ENCODE peak calls at places on chromosomes 12 and 14, in ten cellular contexts. One of them, this sample, is unnamed.

GRCh38 chr14:91229743-91230200 is 14.7 kb downstream of the GPR68 start:
- DNase-seq in tibial artery: no peak
- DNase-seq in neural crest cell: no peak
- DNase-seq in MG63: no peak
- DNase-seq in HTR-8/SVneo: no peak
- DNase-seq in stromal cell of bone marrow: no peak
- DNase-seq in heart left ventricle: no peak
- DNase-seq in right cardiac atrium: no peak
- DNase-seq in GM23248: peak
- DNase-seq in left ventricle myocardium superior: no peak
- DNase-seq in this sample: no peak

GRCh38 chr12:53193953-53194716 is 12.9 kb downstream of the ITGB7 start:
- DNase-seq in left ventricle myocardium superior: no peak
- DNase-seq in stromal cell of bone marrow: no peak
- DNase-seq in right cardiac atrium: no peak
- DNase-seq in MG63: no peak
- DNase-seq in HTR-8/SVneo: no peak
- DNase-seq in tibial artery: no peak
- DNase-seq in GM23248: no peak
- DNase-seq in heart left ventricle: no peak
- DNase-seq in neural crest cell: no peak
- DNase-seq in this sample: no peak

GRCh38 chr12:94667031-94667540 is 16.7 kb upstream of the TMCC3 start:
- DNase-seq in MG63: no peak
- DNase-seq in tibial artery: no peak
- DNase-seq in neural crest cell: no peak
- DNase-seq in GM23248: no peak
- DNase-seq in left ventricle myocardium superior: no peak
- DNase-seq in right cardiac atrium: no peak
- DNase-seq in HTR-8/SVneo: no peak
- DNase-seq in stromal cell of bone marrow: no peak
- DNase-seq in heart left ventricle: no peak
- DNase-seq in this sample: no peak

GRCh38 chr14:22434030-22434429 is 155.0 kb downstream of the DAD1 start:
- DNase-seq in neural crest cell: no peak
- DNase-seq in tibial artery: no peak
- DNase-seq in right cardiac atrium: no peak
- DNase-seq in GM23248: no peak
- DNase-seq in stromal cell of bone marrow: no peak
- DNase-seq in left ventricle myocardium superior: no peak
- DNase-seq in heart left ventricle: no peak
- DNase-seq in MG63: no peak
- DNase-seq in HTR-8/SVneo: no peak
- DNase-seq in this sample: no peak

GRCh38 chr12:102470964-102471363 is 9.4 kb downstream of the IGF1 start:
- DNase-seq in right cardiac atrium: no peak
- DNase-seq in neural crest cell: no peak
- DNase-seq in stromal cell of bone marrow: no peak
- DNase-seq in left ventricle myocardium superior: no peak
- DNase-seq in HTR-8/SVneo: no peak
- DNase-seq in GM23248: no peak
- DNase-seq in tibial artery: no peak
- DNase-seq in heart left ventricle: no peak
- DNase-seq in MG63: no peak
- DNase-seq in this sample: no peak

GRCh38 chr12:27822076-27822712 is 42.2 kb upstream of the MANSC4 start:
- DNase-seq in heart left ventricle: no peak
- DNase-seq in neural crest cell: no peak
- DNase-seq in HTR-8/SVneo: peak
- DNase-seq in tibial artery: no peak
- DNase-seq in MG63: peak
- DNase-seq in right cardiac atrium: no peak
- DNase-seq in stromal cell of bone marrow: peak
- DNase-seq in GM23248: peak
- DNase-seq in left ventricle myocardium superior: no peak
- DNase-seq in this sample: no peak

GRCh38 chr12:31961137-31961536 is 1.9 kb downstream of the RESF1 start:
- DNase-seq in GM23248: no peak
- DNase-seq in heart left ventricle: no peak
- DNase-seq in stromal cell of bone marrow: no peak
- DNase-seq in MG63: no peak
- DNase-seq in right cardiac atrium: no peak
- DNase-seq in HTR-8/SVneo: no peak
- DNase-seq in tibial artery: no peak
- DNase-seq in left ventricle myocardium superior: no peak
- DNase-seq in neural crest cell: no peak
- DNase-seq in this sample: no peak

GRCh38 chr14:103818422-103818821 is 29.0 kb downstream of the PPP1R13B start:
- DNase-seq in neural crest cell: no peak
- DNase-seq in MG63: no peak
- DNase-seq in left ventricle myocardium superior: no peak
- DNase-seq in GM23248: no peak
- DNase-seq in tibial artery: no peak
- DNase-seq in HTR-8/SVneo: no peak
- DNase-seq in right cardiac atrium: no peak
- DNase-seq in heart left ventricle: no peak
- DNase-seq in stromal cell of bone marrow: no peak
- DNase-seq in this sample: no peak

GRCh38 chr14:49745191-49745590 is 22.8 kb upstream of the KLHDC2 start:
- DNase-seq in HTR-8/SVneo: no peak
- DNase-seq in right cardiac atrium: no peak
- DNase-seq in tibial artery: no peak
- DNase-seq in neural crest cell: no peak
- DNase-seq in GM23248: no peak
- DNase-seq in heart left ventricle: no peak
- DNase-seq in stromal cell of bone marrow: no peak
- DNase-seq in left ventricle myocardium superior: no peak
- DNase-seq in MG63: no peak
- DNase-seq in this sample: no peak

GRCh38 chr12:53965251-53966069 is 7.5 kb upstream of the HOXC11 start:
- DNase-seq in left ventricle myocardium superior: no peak
- DNase-seq in GM23248: no peak
- DNase-seq in heart left ventricle: no peak
- DNase-seq in neural crest cell: no peak
- DNase-seq in MG63: no peak
- DNase-seq in tibial artery: peak
- DNase-seq in HTR-8/SVneo: no peak
- DNase-seq in right cardiac atrium: no peak
- DNase-seq in stromal cell of bone marrow: no peak
- DNase-seq in this sample: no peak

GRCh38 chr12:116718578-116719454 is 19.1 kb downstream of the SPRING1 start:
- DNase-seq in tibial artery: no peak
- DNase-seq in HTR-8/SVneo: no peak
- DNase-seq in left ventricle myocardium superior: no peak
- DNase-seq in heart left ventricle: no peak
- DNase-seq in right cardiac atrium: no peak
- DNase-seq in MG63: no peak
- DNase-seq in GM23248: peak
- DNase-seq in neural crest cell: no peak
- DNase-seq in stromal cell of bone marrow: no peak
- DNase-seq in this sample: no peak

GRCh38 chr14:33808187-33808586 is 142.7 kb downstream of the EGLN3 start:
- DNase-seq in tibial artery: no peak
- DNase-seq in left ventricle myocardium superior: no peak
- DNase-seq in GM23248: no peak
- DNase-seq in right cardiac atrium: no peak
- DNase-seq in MG63: no peak
- DNase-seq in HTR-8/SVneo: no peak
- DNase-seq in neural crest cell: no peak
- DNase-seq in stromal cell of bone marrow: no peak
- DNase-seq in heart left ventricle: no peak
- DNase-seq in this sample: no peak

GRCh38 chr14:47710581-47710980 is 35.2 kb upstream of the MDGA2 start:
- DNase-seq in stromal cell of bone marrow: no peak
- DNase-seq in left ventricle myocardium superior: no peak
- DNase-seq in MG63: no peak
- DNase-seq in right cardiac atrium: no peak
- DNase-seq in tibial artery: no peak
- DNase-seq in neural crest cell: no peak
- DNase-seq in heart left ventricle: no peak
- DNase-seq in HTR-8/SVneo: no peak
- DNase-seq in GM23248: no peak
- DNase-seq in this sample: no peak

GRCh38 chr14:62592877-62593276 is 452.4 kb downstream of the KCNH5 start:
- DNase-seq in tibial artery: no peak
- DNase-seq in MG63: peak
- DNase-seq in GM23248: no peak
- DNase-seq in HTR-8/SVneo: peak
- DNase-seq in left ventricle myocardium superior: no peak
- DNase-seq in neural crest cell: no peak
- DNase-seq in heart left ventricle: no peak
- DNase-seq in stromal cell of bone marrow: no peak
- DNase-seq in right cardiac atrium: no peak
- DNase-seq in this sample: no peak

GRCh38 chr14:95993768-95994592 is 45.2 kb upstream of the C14orf132 start:
- DNase-seq in right cardiac atrium: no peak
- DNase-seq in left ventricle myocardium superior: no peak
- DNase-seq in stromal cell of bone marrow: peak
- DNase-seq in HTR-8/SVneo: peak
- DNase-seq in heart left ventricle: no peak
- DNase-seq in tibial artery: no peak
- DNase-seq in GM23248: peak
- DNase-seq in neural crest cell: peak
- DNase-seq in MG63: no peak
- DNase-seq in this sample: no peak

GRCh38 chr12:28938056-28938455 is 211.0 kb upstream of the FAR2 start:
- DNase-seq in HTR-8/SVneo: no peak
- DNase-seq in right cardiac atrium: no peak
- DNase-seq in MG63: no peak
- DNase-seq in left ventricle myocardium superior: no peak
- DNase-seq in neural crest cell: no peak
- DNase-seq in stromal cell of bone marrow: no peak
- DNase-seq in tibial artery: no peak
- DNase-seq in GM23248: no peak
- DNase-seq in heart left ventricle: no peak
- DNase-seq in this sample: no peak

GRCh38 chr14:53670701-53671100 is 285.9 kb downstream of the BMP4 start:
- DNase-seq in tibial artery: no peak
- DNase-seq in GM23248: peak
- DNase-seq in neural crest cell: no peak
- DNase-seq in stromal cell of bone marrow: peak
- DNase-seq in left ventricle myocardium superior: no peak
- DNase-seq in HTR-8/SVneo: peak
- DNase-seq in MG63: peak
- DNase-seq in right cardiac atrium: no peak
- DNase-seq in heart left ventricle: no peak
- DNase-seq in this sample: no peak

GRCh38 chr12:92735131-92735721 is 32.4 kb downstream of the PLEKHG7 start:
- DNase-seq in left ventricle myocardium superior: no peak
- DNase-seq in neural crest cell: no peak
- DNase-seq in GM23248: peak
- DNase-seq in tibial artery: no peak
- DNase-seq in heart left ventricle: no peak
- DNase-seq in HTR-8/SVneo: peak
- DNase-seq in stromal cell of bone marrow: peak
- DNase-seq in right cardiac atrium: no peak
- DNase-seq in MG63: peak
- DNase-seq in this sample: no peak

GRCh38 chr12:26845057-26845666 is 12.2 kb upstream of the ITPR2 start:
- DNase-seq in tibial artery: peak
- DNase-seq in MG63: peak
- DNase-seq in stromal cell of bone marrow: peak
- DNase-seq in right cardiac atrium: peak
- DNase-seq in left ventricle myocardium superior: peak
- DNase-seq in neural crest cell: peak
- DNase-seq in GM23248: peak
- DNase-seq in heart left ventricle: peak
- DNase-seq in HTR-8/SVneo: peak
- DNase-seq in this sample: peak

GRCh38 chr12:47219243-47219642 is 139.5 kb upstream of the AMIGO2 start:
- DNase-seq in GM23248: peak
- DNase-seq in neural crest cell: no peak
- DNase-seq in heart left ventricle: no peak
- DNase-seq in stromal cell of bone marrow: peak
- DNase-seq in left ventricle myocardium superior: no peak
- DNase-seq in MG63: no peak
- DNase-seq in HTR-8/SVneo: no peak
- DNase-seq in right cardiac atrium: no peak
- DNase-seq in tibial artery: no peak
- DNase-seq in this sample: no peak

GRCh38 chr12:1369942-1370620 is 224.3 kb downstream of the FBXL14 start:
- DNase-seq in neural crest cell: no peak
- DNase-seq in tibial artery: no peak
- DNase-seq in heart left ventricle: no peak
- DNase-seq in right cardiac atrium: no peak
- DNase-seq in MG63: no peak
- DNase-seq in GM23248: no peak
- DNase-seq in stromal cell of bone marrow: no peak
- DNase-seq in left ventricle myocardium superior: no peak
- DNase-seq in HTR-8/SVneo: no peak
- DNase-seq in this sample: no peak

GRCh38 chr14:33432407-33433023 is 493.8 kb downstream of the NPAS3 start:
- DNase-seq in HTR-8/SVneo: no peak
- DNase-seq in heart left ventricle: no peak
- DNase-seq in GM23248: peak
- DNase-seq in right cardiac atrium: peak
- DNase-seq in neural crest cell: no peak
- DNase-seq in left ventricle myocardium superior: no peak
- DNase-seq in tibial artery: no peak
- DNase-seq in stromal cell of bone marrow: peak
- DNase-seq in MG63: peak
- DNase-seq in this sample: no peak

GRCh38 chr14:49853572-49854375 is 1.2 kb upstream of the NEMF start:
- DNase-seq in neural crest cell: peak
- DNase-seq in GM23248: peak
- DNase-seq in stromal cell of bone marrow: peak
- DNase-seq in left ventricle myocardium superior: peak
- DNase-seq in MG63: peak
- DNase-seq in heart left ventricle: peak
- DNase-seq in right cardiac atrium: peak
- DNase-seq in HTR-8/SVneo: no peak
- DNase-seq in tibial artery: peak
- DNase-seq in this sample: peak

GRCh38 chr14:72500234-72500838 is 393.6 kb downstream of the DPF3 start:
- DNase-seq in heart left ventricle: no peak
- DNase-seq in GM23248: peak
- DNase-seq in MG63: no peak
- DNase-seq in left ventricle myocardium superior: no peak
- DNase-seq in stromal cell of bone marrow: peak
- DNase-seq in tibial artery: no peak
- DNase-seq in right cardiac atrium: no peak
- DNase-seq in neural crest cell: no peak
- DNase-seq in HTR-8/SVneo: no peak
- DNase-seq in this sample: no peak

GRCh38 chr12:57104292-57104910 is 6.8 kb downstream of the STAT6 start:
- DNase-seq in heart left ventricle: no peak
- DNase-seq in tibial artery: no peak
- DNase-seq in neural crest cell: no peak
- DNase-seq in right cardiac atrium: no peak
- DNase-seq in MG63: no peak
- DNase-seq in left ventricle myocardium superior: peak
- DNase-seq in GM23248: no peak
- DNase-seq in HTR-8/SVneo: no peak
- DNase-seq in stromal cell of bone marrow: no peak
- DNase-seq in this sample: peak

GRCh38 chr12:96698965-96699364 is 208.1 kb upstream of the NEDD1 start:
- DNase-seq in GM23248: no peak
- DNase-seq in right cardiac atrium: no peak
- DNase-seq in neural crest cell: no peak
- DNase-seq in HTR-8/SVneo: no peak
- DNase-seq in tibial artery: no peak
- DNase-seq in stromal cell of bone marrow: no peak
- DNase-seq in left ventricle myocardium superior: no peak
- DNase-seq in MG63: peak
- DNase-seq in heart left ventricle: no peak
- DNase-seq in this sample: no peak

GRCh38 chr12:93137656-93138612 is 208.8 kb upstream of the EEA1 start:
- DNase-seq in MG63: peak
- DNase-seq in stromal cell of bone marrow: peak
- DNase-seq in HTR-8/SVneo: peak
- DNase-seq in tibial artery: peak
- DNase-seq in right cardiac atrium: no peak
- DNase-seq in left ventricle myocardium superior: no peak
- DNase-seq in GM23248: peak
- DNase-seq in heart left ventricle: no peak
- DNase-seq in neural crest cell: no peak
- DNase-seq in this sample: no peak

GRCh38 chr14:20802341-20803084 is at the start of gene RNASE1:
- DNase-seq in right cardiac atrium: peak
- DNase-seq in stromal cell of bone marrow: no peak
- DNase-seq in heart left ventricle: no peak
- DNase-seq in HTR-8/SVneo: no peak
- DNase-seq in GM23248: peak
- DNase-seq in neural crest cell: no peak
- DNase-seq in left ventricle myocardium superior: peak
- DNase-seq in tibial artery: peak
- DNase-seq in MG63: no peak
- DNase-seq in this sample: no peak

This sample was measured in cardiac septum.